ENCODE peak calls at places on chromosomes 2 and 18, in six cellular contexts. A is esophagus squamous epithelium, S is activated T-cell treated with anti-CD3 and anti-CD28 coated beads for 1 hour, T is body of pancreas, V is ELF-1, N is lung microvascular endothelial cell. J is an unnamed sample.
A peak's percentile ranks its signal among the peaks of the same experiment; 100 is the strongest.

GRCh38 chr2:241393524-241394196 is 37.6 kb downstream of the FARP2 start:
- DNase-seq in A (no peak), S (no peak), T (no peak), V (no peak), N (no peak), J (no peak)

GRCh38 chr2:15911686-15912085 is 28.7 kb upstream of the MYCN start:
- DNase-seq in A (no peak), S (no peak), T (no peak), V (no peak), N (no peak), J (no peak)

GRCh38 chr2:199228887-199229819 is 228.6 kb downstream of the SATB2 start:
- DNase-seq in A (no peak), S (no peak), T (no peak), V (no peak), N (no peak), J (no peak)

GRCh38 chr18:37445368-37445767 is 120.2 kb downstream of the CELF4 start:
- DNase-seq in A (no peak), S (no peak), T (no peak), V (no peak), N (no peak), J (peak; percentile 59)

GRCh38 chr18:31553800-31554199 is 37.9 kb upstream of the TTR start:
- DNase-seq in A (no peak), S (no peak), T (no peak), V (no peak), N (peak; percentile 3), J (no peak)

GRCh38 chr2:224221455-224221913 is 180.4 kb downstream of the FAM124B start:
- DNase-seq in A (no peak), S (no peak), T (no peak), V (peak; percentile 92), N (no peak), J (peak; percentile 77)

GRCh38 chr2:171523339-171523931 is 1.2 kb downstream of the CYBRD1 start:
- DNase-seq in A (no peak), S (no peak), T (peak; percentile 54), V (peak; percentile 87), N (peak; percentile 71), J (peak; percentile 91)

GRCh38 chr2:25671622-25672021 is 1.8 kb downstream of the DTNB start:
- DNase-seq in A (no peak), S (no peak), T (peak; percentile 50), V (no peak), N (no peak), J (no peak)

J was measured in endodermal cell.